ENCODE peak calls at places on chromosomes 13 and 19, in ten cellular contexts. One of them, this sample, is unnamed. For H3K27me3, the result is how much of the 10 kb centered on the place peaks cover.

GRCh38 chr19:14676762-14677161 is 2.1 kb upstream of the ADGRE3 start:
- DNase-seq in CD4-positive, alpha-beta T cell: no peak
- DNase-seq in astrocyte: no peak
- DNase-seq in foreskin keratinocyte: no peak
- DNase-seq in left lung: no peak
- DNase-seq in GM23338: no peak
- DNase-seq in CD8-positive, alpha-beta T cell: no peak
- DNase-seq in fibroblast of lung: no peak
- DNase-seq in colonic mucosa: no peak
- DNase-seq in breast epithelium: no peak
- DNase-seq in this sample: no peak

GRCh38 chr13:76764429-76764828 is 121.8 kb downstream of the KCTD12 start:
- DNase-seq in CD4-positive, alpha-beta T cell: no peak
- DNase-seq in astrocyte: no peak
- DNase-seq in foreskin keratinocyte: no peak
- DNase-seq in left lung: peak
- DNase-seq in GM23338: no peak
- DNase-seq in CD8-positive, alpha-beta T cell: no peak
- DNase-seq in fibroblast of lung: peak
- DNase-seq in colonic mucosa: peak
- DNase-seq in breast epithelium: no peak
- DNase-seq in this sample: peak

GRCh38 chr13:20400774-20401173 is 124.9 kb downstream of the CRYL1 start:
- DNase-seq in CD4-positive, alpha-beta T cell: no peak
- DNase-seq in astrocyte: peak
- DNase-seq in foreskin keratinocyte: peak
- DNase-seq in left lung: no peak
- DNase-seq in GM23338: no peak
- DNase-seq in CD8-positive, alpha-beta T cell: no peak
- DNase-seq in fibroblast of lung: peak
- DNase-seq in colonic mucosa: no peak
- DNase-seq in breast epithelium: no peak
- DNase-seq in this sample: no peak

GRCh38 chr19:47124937-47125668 is 5.5 kb upstream of the SAE1 start:
- DNase-seq in CD4-positive, alpha-beta T cell: no peak
- DNase-seq in astrocyte: peak
- DNase-seq in foreskin keratinocyte: no peak
- DNase-seq in left lung: no peak
- DNase-seq in GM23338: peak
- DNase-seq in CD8-positive, alpha-beta T cell: no peak
- DNase-seq in fibroblast of lung: peak
- DNase-seq in colonic mucosa: no peak
- DNase-seq in breast epithelium: no peak
- DNase-seq in this sample: no peak

GRCh38 chr13:104114111-104114510 is 1047.9 kb upstream of the SLC10A2 start:
- DNase-seq in CD4-positive, alpha-beta T cell: no peak
- DNase-seq in astrocyte: no peak
- DNase-seq in foreskin keratinocyte: no peak
- DNase-seq in left lung: no peak
- DNase-seq in GM23338: no peak
- DNase-seq in CD8-positive, alpha-beta T cell: no peak
- DNase-seq in fibroblast of lung: peak
- DNase-seq in colonic mucosa: no peak
- DNase-seq in breast epithelium: no peak
- DNase-seq in this sample: no peak

GRCh38 chr13:70893832-70894231 is 785.6 kb upstream of the KLHL1 start:
- DNase-seq in CD4-positive, alpha-beta T cell: no peak
- DNase-seq in astrocyte: peak
- DNase-seq in foreskin keratinocyte: no peak
- DNase-seq in left lung: no peak
- DNase-seq in GM23338: peak
- DNase-seq in CD8-positive, alpha-beta T cell: no peak
- DNase-seq in fibroblast of lung: no peak
- DNase-seq in colonic mucosa: no peak
- DNase-seq in breast epithelium: no peak
- DNase-seq in this sample: no peak

GRCh38 chr19:10191347-10191746 is 3.4 kb downstream of the DNMT1 start:
- DNase-seq in CD4-positive, alpha-beta T cell: no peak
- DNase-seq in astrocyte: peak
- DNase-seq in foreskin keratinocyte: no peak
- DNase-seq in left lung: no peak
- DNase-seq in GM23338: no peak
- DNase-seq in CD8-positive, alpha-beta T cell: no peak
- DNase-seq in fibroblast of lung: peak
- DNase-seq in colonic mucosa: no peak
- DNase-seq in breast epithelium: peak
- DNase-seq in this sample: no peak

GRCh38 chr19:31164666-31165265 is 184.5 kb downstream of the TSHZ3 start:
- DNase-seq in CD4-positive, alpha-beta T cell: no peak
- DNase-seq in astrocyte: peak
- DNase-seq in foreskin keratinocyte: no peak
- DNase-seq in left lung: no peak
- DNase-seq in GM23338: no peak
- DNase-seq in CD8-positive, alpha-beta T cell: no peak
- DNase-seq in fibroblast of lung: no peak
- DNase-seq in colonic mucosa: no peak
- DNase-seq in breast epithelium: no peak
- DNase-seq in this sample: no peak

GRCh38 chr19:13459351-13459750 is 46.9 kb downstream of the CACNA1A start:
- DNase-seq in CD4-positive, alpha-beta T cell: no peak
- DNase-seq in astrocyte: no peak
- DNase-seq in foreskin keratinocyte: no peak
- DNase-seq in left lung: no peak
- DNase-seq in GM23338: peak
- DNase-seq in CD8-positive, alpha-beta T cell: no peak
- DNase-seq in fibroblast of lung: no peak
- DNase-seq in colonic mucosa: no peak
- DNase-seq in breast epithelium: no peak
- DNase-seq in this sample: no peak

GRCh38 chr19:13463296-13463695 is 43.0 kb downstream of the CACNA1A start:
- DNase-seq in CD4-positive, alpha-beta T cell: no peak
- DNase-seq in astrocyte: no peak
- DNase-seq in foreskin keratinocyte: no peak
- DNase-seq in left lung: no peak
- DNase-seq in GM23338: peak
- DNase-seq in CD8-positive, alpha-beta T cell: no peak
- DNase-seq in fibroblast of lung: peak
- DNase-seq in colonic mucosa: no peak
- DNase-seq in breast epithelium: no peak
- DNase-seq in this sample: no peak

GRCh38 chr19:13460045-13460444 is 46.2 kb downstream of the CACNA1A start:
- DNase-seq in CD4-positive, alpha-beta T cell: no peak
- DNase-seq in astrocyte: no peak
- DNase-seq in foreskin keratinocyte: no peak
- DNase-seq in left lung: no peak
- DNase-seq in GM23338: peak
- DNase-seq in CD8-positive, alpha-beta T cell: no peak
- DNase-seq in fibroblast of lung: no peak
- DNase-seq in colonic mucosa: no peak
- DNase-seq in breast epithelium: no peak
- DNase-seq in this sample: no peak

GRCh38 chr19:13466697-13467096 is 39.6 kb downstream of the CACNA1A start:
- DNase-seq in CD4-positive, alpha-beta T cell: no peak
- DNase-seq in astrocyte: no peak
- DNase-seq in foreskin keratinocyte: no peak
- DNase-seq in left lung: no peak
- DNase-seq in GM23338: no peak
- DNase-seq in CD8-positive, alpha-beta T cell: no peak
- DNase-seq in fibroblast of lung: no peak
- DNase-seq in colonic mucosa: no peak
- DNase-seq in breast epithelium: no peak
- DNase-seq in this sample: no peak

GRCh38 chr19:13461536-13461935 is 44.7 kb downstream of the CACNA1A start:
- DNase-seq in CD4-positive, alpha-beta T cell: no peak
- DNase-seq in astrocyte: no peak
- DNase-seq in foreskin keratinocyte: no peak
- DNase-seq in left lung: no peak
- DNase-seq in GM23338: peak
- DNase-seq in CD8-positive, alpha-beta T cell: no peak
- DNase-seq in fibroblast of lung: no peak
- DNase-seq in colonic mucosa: no peak
- DNase-seq in breast epithelium: no peak
- DNase-seq in this sample: no peak
- H3K27ac ChIP-seq in CD4-positive, alpha-beta T cell: no peak
- H3K27ac ChIP-seq in astrocyte: no peak
- H3K27ac ChIP-seq in foreskin keratinocyte: no peak
- H3K27ac ChIP-seq in left lung: no peak
- H3K27ac ChIP-seq in GM23338: no peak
- H3K27ac ChIP-seq in CD8-positive, alpha-beta T cell: no peak
- H3K27ac ChIP-seq in fibroblast of lung: no peak
- H3K27ac ChIP-seq in colonic mucosa: no peak
- H3K27ac ChIP-seq in breast epithelium: no peak
- H3K27ac ChIP-seq in this sample: no peak

GRCh38 chr13:80341771-80342271 is 895 bp upstream of the SPRY2 start:
- DNase-seq in CD4-positive, alpha-beta T cell: no peak
- DNase-seq in astrocyte: peak
- DNase-seq in foreskin keratinocyte: no peak
- DNase-seq in left lung: peak
- DNase-seq in GM23338: peak
- DNase-seq in CD8-positive, alpha-beta T cell: no peak
- DNase-seq in fibroblast of lung: peak
- DNase-seq in colonic mucosa: peak
- DNase-seq in breast epithelium: peak
- DNase-seq in this sample: no peak

GRCh38 chr13:80340643-80341097 is 256 bp downstream of the SPRY2 start:
- DNase-seq in CD4-positive, alpha-beta T cell: no peak
- DNase-seq in astrocyte: peak
- DNase-seq in foreskin keratinocyte: no peak
- DNase-seq in left lung: no peak
- DNase-seq in GM23338: no peak
- DNase-seq in CD8-positive, alpha-beta T cell: no peak
- DNase-seq in fibroblast of lung: peak
- DNase-seq in colonic mucosa: no peak
- DNase-seq in breast epithelium: peak
- DNase-seq in this sample: no peak

GRCh38 chr13:80339841-80340642 is 884 bp downstream of the SPRY2 start:
- DNase-seq in CD4-positive, alpha-beta T cell: no peak
- DNase-seq in astrocyte: peak
- DNase-seq in foreskin keratinocyte: no peak
- DNase-seq in left lung: peak
- DNase-seq in GM23338: peak
- DNase-seq in CD8-positive, alpha-beta T cell: no peak
- DNase-seq in fibroblast of lung: peak
- DNase-seq in colonic mucosa: peak
- DNase-seq in breast epithelium: peak
- DNase-seq in this sample: peak

GRCh38 chr13:80342541-80343371 is 1.8 kb upstream of the SPRY2 start:
- DNase-seq in CD4-positive, alpha-beta T cell: peak
- DNase-seq in astrocyte: peak
- DNase-seq in foreskin keratinocyte: no peak
- DNase-seq in left lung: peak
- DNase-seq in GM23338: peak
- DNase-seq in CD8-positive, alpha-beta T cell: peak
- DNase-seq in fibroblast of lung: peak
- DNase-seq in colonic mucosa: peak
- DNase-seq in breast epithelium: peak
- DNase-seq in this sample: peak

GRCh38 chr13:80341098-80341701 is at the start of gene SPRY2:
- DNase-seq in CD4-positive, alpha-beta T cell: no peak
- DNase-seq in astrocyte: peak
- DNase-seq in foreskin keratinocyte: no peak
- DNase-seq in left lung: peak
- DNase-seq in GM23338: peak
- DNase-seq in CD8-positive, alpha-beta T cell: peak
- DNase-seq in fibroblast of lung: peak
- DNase-seq in colonic mucosa: peak
- DNase-seq in breast epithelium: peak
- DNase-seq in this sample: peak
- TF ChIP-seq CTCF in CD4-positive, alpha-beta T cell: no peak
- TF ChIP-seq CTCF in astrocyte: no peak
- TF ChIP-seq CTCF in foreskin keratinocyte: peak
- TF ChIP-seq CTCF in left lung: no peak
- TF ChIP-seq CTCF in GM23338: no peak
- TF ChIP-seq CTCF in CD8-positive, alpha-beta T cell: no peak
- TF ChIP-seq CTCF in fibroblast of lung: no peak
- TF ChIP-seq CTCF in colonic mucosa: peak
- TF ChIP-seq CTCF in breast epithelium: no peak
- TF ChIP-seq CTCF in this sample: no peak

DNA sequence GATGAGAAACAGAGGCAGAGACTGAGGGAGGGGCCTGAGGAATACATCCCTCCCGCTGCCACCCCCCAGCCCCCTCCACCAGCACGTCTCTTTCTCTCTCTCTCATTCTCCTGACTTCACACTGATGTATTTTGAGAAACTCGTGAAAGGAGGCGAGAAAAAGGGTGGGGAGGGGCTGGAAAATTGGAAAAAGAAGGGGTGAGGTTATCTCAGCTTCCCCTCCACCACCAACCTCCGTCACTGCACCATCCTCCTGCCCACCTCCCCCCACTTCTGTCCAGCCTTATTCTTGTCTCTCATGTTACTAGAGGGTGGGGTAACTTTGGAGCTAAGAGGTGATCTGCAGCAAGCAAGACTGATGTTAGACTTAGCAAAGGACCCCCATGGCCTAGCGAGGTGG is 1.5 kb downstream of the SLC17A7 start:
- DNase-seq in CD4-positive, alpha-beta T cell: no peak
- DNase-seq in astrocyte: no peak
- DNase-seq in foreskin keratinocyte: no peak
- DNase-seq in left lung: no peak
- DNase-seq in GM23338: no peak
- DNase-seq in CD8-positive, alpha-beta T cell: no peak
- DNase-seq in fibroblast of lung: no peak
- DNase-seq in colonic mucosa: no peak
- DNase-seq in breast epithelium: no peak
- DNase-seq in this sample: no peak
- H3K27me3 ChIP-seq in CD4-positive, alpha-beta T cell: half or more
- H3K27me3 ChIP-seq in astrocyte: half or more
- H3K27me3 ChIP-seq in foreskin keratinocyte: half or more
- H3K27me3 ChIP-seq in left lung: half or more
- H3K27me3 ChIP-seq in GM23338: half or more
- H3K27me3 ChIP-seq in CD8-positive, alpha-beta T cell: half or more
- H3K27me3 ChIP-seq in fibroblast of lung: half or more
- H3K27me3 ChIP-seq in colonic mucosa: under half
- H3K27me3 ChIP-seq in breast epithelium: under half
- H3K27me3 ChIP-seq in this sample: under half

GRCh38 chr13:109802936-109803335 is 16.6 kb upstream of the IRS2 start:
- DNase-seq in CD4-positive, alpha-beta T cell: no peak
- DNase-seq in astrocyte: no peak
- DNase-seq in foreskin keratinocyte: no peak
- DNase-seq in left lung: no peak
- DNase-seq in GM23338: no peak
- DNase-seq in CD8-positive, alpha-beta T cell: no peak
- DNase-seq in fibroblast of lung: no peak
- DNase-seq in colonic mucosa: no peak
- DNase-seq in breast epithelium: no peak
- DNase-seq in this sample: no peak

GRCh38 chr13:109807345-109807744 is 21.0 kb upstream of the IRS2 start:
- DNase-seq in CD4-positive, alpha-beta T cell: no peak
- DNase-seq in astrocyte: no peak
- DNase-seq in foreskin keratinocyte: no peak
- DNase-seq in left lung: no peak
- DNase-seq in GM23338: no peak
- DNase-seq in CD8-positive, alpha-beta T cell: no peak
- DNase-seq in fibroblast of lung: no peak
- DNase-seq in colonic mucosa: no peak
- DNase-seq in breast epithelium: no peak
- DNase-seq in this sample: no peak

GRCh38 chr13:109809216-109809890 is 23.0 kb upstream of the IRS2 start:
- DNase-seq in CD4-positive, alpha-beta T cell: no peak
- DNase-seq in astrocyte: no peak
- DNase-seq in foreskin keratinocyte: no peak
- DNase-seq in left lung: no peak
- DNase-seq in GM23338: no peak
- DNase-seq in CD8-positive, alpha-beta T cell: no peak
- DNase-seq in fibroblast of lung: peak
- DNase-seq in colonic mucosa: no peak
- DNase-seq in breast epithelium: no peak
- DNase-seq in this sample: no peak

GRCh38 chr13:109803822-109804221 is 17.4 kb upstream of the IRS2 start:
- DNase-seq in CD4-positive, alpha-beta T cell: no peak
- DNase-seq in astrocyte: no peak
- DNase-seq in foreskin keratinocyte: no peak
- DNase-seq in left lung: no peak
- DNase-seq in GM23338: no peak
- DNase-seq in CD8-positive, alpha-beta T cell: no peak
- DNase-seq in fibroblast of lung: no peak
- DNase-seq in colonic mucosa: no peak
- DNase-seq in breast epithelium: no peak
- DNase-seq in this sample: no peak

DNA sequence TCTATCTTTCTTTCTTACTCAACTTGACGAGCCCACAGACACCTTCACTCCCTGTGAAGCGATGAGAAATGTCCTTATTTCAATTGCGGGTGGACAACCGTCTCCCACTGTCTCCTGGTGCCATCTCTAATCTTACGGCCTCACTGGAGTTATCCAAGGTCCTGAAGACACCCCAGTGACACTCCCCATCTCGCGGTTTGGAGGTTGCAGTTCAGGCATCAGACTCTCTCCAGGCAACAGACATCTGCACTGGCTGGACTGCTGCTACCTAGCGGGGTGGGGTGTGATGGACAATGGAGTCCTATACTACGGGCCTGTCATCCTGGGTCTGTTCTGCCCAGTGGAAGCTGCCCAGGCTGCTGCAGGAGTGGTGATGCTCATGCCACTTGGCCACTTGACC is 18.3 kb upstream of the IRS2 start:
- DNase-seq in CD4-positive, alpha-beta T cell: no peak
- DNase-seq in astrocyte: no peak
- DNase-seq in foreskin keratinocyte: no peak
- DNase-seq in left lung: no peak
- DNase-seq in GM23338: no peak
- DNase-seq in CD8-positive, alpha-beta T cell: no peak
- DNase-seq in fibroblast of lung: no peak
- DNase-seq in colonic mucosa: no peak
- DNase-seq in breast epithelium: no peak
- DNase-seq in this sample: no peak
- H3K27ac ChIP-seq in CD4-positive, alpha-beta T cell: no peak
- H3K27ac ChIP-seq in astrocyte: no peak
- H3K27ac ChIP-seq in foreskin keratinocyte: no peak
- H3K27ac ChIP-seq in left lung: no peak
- H3K27ac ChIP-seq in GM23338: no peak
- H3K27ac ChIP-seq in CD8-positive, alpha-beta T cell: no peak
- H3K27ac ChIP-seq in fibroblast of lung: no peak
- H3K27ac ChIP-seq in colonic mucosa: no peak
- H3K27ac ChIP-seq in breast epithelium: no peak
- H3K27ac ChIP-seq in this sample: no peak

This sample was measured in pancreas.